ENCODE peak calls at places on chromosomes 1 and 21, in nine cellular contexts. N, U, A, H, J, S, Q, B and P are unnamed samples.

GRCh38 chr1:79711001-79711431 is 704.5 kb upstream of the ADGRL4 start:
- DNase-seq in N (no peak), A (no peak), U (no peak), H (no peak), J (no peak), Q (no peak), S (no peak), B (no peak), P (no peak)

GRCh38 chr21:37564924-37565529 is 198.5 kb downstream of the DYRK1A start:
- DNase-seq in S (no peak), U (peak; percentile 23), N (no peak), H (no peak), A (no peak), Q (no peak), J (no peak), B (peak; percentile 74), P (no peak)

GRCh38 chr21:45642122-45642813 is 1.3 kb upstream of the PCBP3 start:
- DNase-seq in J (no peak), H (no peak), S (peak; percentile 25), B (no peak), U (peak; percentile 38), A (no peak), N (peak; percentile 66), Q (peak; percentile 88), P (no peak)

GRCh38 chr1:219041819-219042218 is 131.9 kb upstream of the LYPLAL1 start:
- DNase-seq in S (no peak), J (no peak), Q (no peak), U (no peak), A (no peak), B (no peak), N (no peak), H (no peak), P (no peak)

GRCh38 chr1:55547441-55547840 is 332.3 kb upstream of the USP24 start:
- DNase-seq in S (no peak), H (no peak), N (no peak), B (no peak), A (peak; percentile 27), Q (no peak), J (no peak), U (no peak), P (no peak)

GRCh38 chr1:228938248-228938891 is 203.1 kb downstream of the RHOU start:
- DNase-seq in U (no peak), H (no peak), B (peak; percentile 29), J (peak; percentile 31), S (no peak), Q (no peak), A (no peak), N (no peak), P (no peak)

GRCh38 chr1:37628026-37628556 is 6.6 kb downstream of the RSPO1 start:
- DNase-seq in U (no peak), A (no peak), S (no peak), Q (no peak), B (no peak), J (no peak), H (no peak), N (no peak), P (no peak)

GRCh38 chr1:21052034-21052433 is 124.7 kb downstream of the EIF4G3 start:
- DNase-seq in B (no peak), J (no peak), U (no peak), Q (no peak), H (no peak), A (no peak), S (no peak), N (no peak), P (no peak)

GRCh38 chr1:9717193-9718005 is 65.9 kb downstream of the PIK3CD start:
- DNase-seq in J (peak; percentile 55), B (peak; percentile 91), Q (peak; percentile 89), U (peak; percentile 62), A (no peak), N (peak; percentile 92), S (no peak), H (no peak), P (peak; percentile 68)

GRCh38 chr1:41537257-41537656 is 52.8 kb upstream of the EDN2 start:
- DNase-seq in H (no peak), U (no peak), S (no peak), A (no peak), B (no peak), J (no peak), Q (peak; percentile 68), N (peak; percentile 28), P (peak; percentile 26)

GRCh38 chr1:57707631-57708030 is 283.8 kb upstream of the DAB1 start:
- DNase-seq in H (no peak), B (no peak), J (no peak), U (no peak), S (no peak), N (no peak), Q (no peak), A (no peak), P (no peak)

GRCh38 chr1:15178571-15179484 is 25.3 kb downstream of the TMEM51 start:
- DNase-seq in N (no peak), Q (no peak), S (peak; percentile 41), H (no peak), J (no peak), A (peak; percentile 83), B (no peak), U (no peak), P (no peak)

GRCh38 chr1:41109316-41110263 is 88.1 kb upstream of the SLFNL1 start:
- DNase-seq in H (peak; percentile 61), N (no peak), A (peak; percentile 82), U (no peak), Q (no peak), J (peak; percentile 67), S (no peak), B (peak; percentile 49), P (no peak)

GRCh38 chr1:222095606-222096475 is 354.0 kb upstream of the DUSP10 start:
- DNase-seq in H (no peak), B (peak; percentile 70), U (peak; percentile 72), N (no peak), Q (peak; percentile 66), A (no peak), J (no peak), S (peak; percentile 44), P (no peak)

GRCh38 chr1:19009882-19010321 is 53.4 kb upstream of the IFFO2 start:
- DNase-seq in H (no peak), B (peak; percentile 92), N (no peak), U (peak; percentile 34), Q (no peak), S (no peak), J (no peak), A (peak; percentile 81), P (no peak)

GRCh38 chr1:234756066-234756783 is 146.2 kb upstream of the IRF2BP2 start:
- DNase-seq in H (no peak), A (no peak), N (no peak), J (no peak), S (no peak), U (no peak), B (no peak), Q (no peak), P (no peak)

GRCh38 chr1:31931241-31932225 is 6.6 kb downstream of the PTP4A2 start:
- DNase-seq in U (no peak), J (peak; percentile 49), H (no peak), S (no peak), B (no peak), Q (no peak), A (no peak), N (no peak), P (no peak)